ENCODE peak calls at places on chromosomes 6 and 20, in four cellular contexts. T, V, O and L are unnamed samples. For H3K36me3 and H3K27me3, the result is how much of the 10 kb centered on the place peaks cover.

GRCh38 chr20:61257596-61257995 is 5.5 kb downstream of the CDH4 start:
- DNase-seq in T (no peak), V (no peak), O (no peak), L (no peak)

GRCh38 chr20:37421988-37422387 is 76.0 kb downstream of the SRC start:
- DNase-seq in T (no peak), V (no peak), O (no peak), L (peak)

GRCh38 chr6:104428201-104428600 is 431.5 kb downstream of the HACE1 start:
- DNase-seq in T (no peak), V (no peak), O (no peak), L (no peak)

GRCh38 chr20:45340951-45341350 is 7.3 kb downstream of the SDC4 start:
- DNase-seq in T (no peak), V (no peak), O (no peak), L (no peak)

GRCh38 chr6:134416501-134417154 is 98.7 kb upstream of the SGK1 start:
- DNase-seq in T (no peak), V (no peak), O (no peak), L (no peak)

GRCh38 chr20:62310757-62311121 is 7.9 kb downstream of the ADRM1 start:
- DNase-seq in T (no peak), V (no peak), O (no peak), L (no peak)

GRCh38 chr6:141610741-141611140 is 522.0 kb upstream of the GJE1 start:
- DNase-seq in T (peak), V (no peak), O (peak), L (no peak)

GRCh38 chr6:84748331-84748730 is 16.1 kb downstream of the TBX18 start:
- DNase-seq in T (no peak), V (no peak), O (no peak), L (no peak)

GRCh38 chr6:13666194-13667105 is 45.2 kb downstream of the RANBP9 start:
- DNase-seq in T (peak), V (no peak), O (no peak), L (no peak)

GRCh38 chr6:18242062-18242851 is 22.1 kb downstream of the DEK start:
- DNase-seq in T (peak), V (peak), O (no peak), L (no peak)

GRCh38 chr20:25055711-25056492 is 2.0 kb downstream of the ACSS1 start:
- DNase-seq in T (peak), V (peak), O (no peak), L (no peak)

GRCh38 chr6:166566026-166567011 is 20.2 kb downstream of the RAMACL start:
- DNase-seq in T (no peak), V (no peak), O (no peak), L (no peak)

GRCh38 chr20:21208999-21209398 is 83.1 kb downstream of the KIZ start:
- DNase-seq in T (no peak), V (no peak), O (no peak), L (no peak)

GRCh38 chr20:967796-968742 is 34.0 kb downstream of the RSPO4 start:
- DNase-seq in T (peak), V (no peak), O (peak), L (peak)

GRCh38 chr6:133701633-133702331 is 187.1 kb upstream of the TCF21 start:
- DNase-seq in T (peak), V (no peak), O (no peak), L (no peak)

GRCh38 chr20:25053207-25054132 is 4.5 kb downstream of the ACSS1 start:
- DNase-seq in T (no peak), V (peak), O (no peak), L (no peak)

GRCh38 chr20:45963059-45964011 is 8.7 kb downstream of the ZNF335 start:
- DNase-seq in T (peak), V (no peak), O (no peak), L (no peak)

GRCh38 chr20:35474504-35474903 is 19.1 kb downstream of the CEP250 start:
- DNase-seq in T (no peak), V (no peak), O (no peak), L (no peak)

GRCh38 chr20:35468671-35469334 is 13.4 kb downstream of the CEP250 start:
- DNase-seq in T (peak), V (no peak), O (no peak), L (no peak)

GRCh38 chr20:35472209-35472608 is 16.8 kb downstream of the CEP250 start:
- DNase-seq in T (no peak), V (no peak), O (no peak), L (no peak)

GRCh38 chr20:35476288-35476687 is 20.9 kb downstream of the CEP250 start:
- DNase-seq in T (no peak), V (no peak), O (no peak), L (no peak)

DNA sequence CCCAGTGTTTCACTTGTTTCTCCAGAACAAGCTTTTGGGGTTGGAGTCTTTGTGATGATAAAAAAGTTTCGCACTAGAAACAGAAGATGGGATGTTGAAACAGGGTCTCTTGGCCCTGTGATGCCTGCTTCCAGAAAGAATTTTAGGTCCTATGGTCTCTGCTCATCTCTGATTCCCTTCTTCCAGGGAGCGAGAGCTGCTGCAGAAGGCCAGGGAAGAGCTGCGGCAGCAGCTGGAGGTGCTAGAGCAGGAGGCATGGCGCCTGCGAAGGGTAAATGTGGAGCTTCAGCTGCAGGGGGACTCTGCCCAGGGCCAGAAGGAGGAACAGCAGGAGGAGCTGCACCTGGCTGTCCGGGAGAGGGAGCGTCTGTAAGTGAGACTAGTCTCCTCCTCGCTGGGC is 18.3 kb downstream of the CEP250 start:
- DNase-seq in T (no peak), V (no peak), O (no peak), L (no peak)
- H3K36me3 ChIP-seq in T (half or more), V (under half), O (half or more), L (half or more)

GRCh38 chr6:43276180-43277082 is 21.6 kb upstream of the SLC22A7 start:
- DNase-seq in T (no peak), V (no peak), O (no peak), L (no peak)

GRCh38 chr6:43273707-43274106 is 24.4 kb upstream of the SLC22A7 start:
- DNase-seq in T (no peak), V (no peak), O (no peak), L (no peak)

GRCh38 chr6:43275782-43276179 is 22.3 kb upstream of the SLC22A7 start:
- DNase-seq in T (no peak), V (no peak), O (no peak), L (no peak)

GRCh38 chr6:43274127-43274915 is 23.7 kb upstream of the SLC22A7 start:
- DNase-seq in T (no peak), V (no peak), O (no peak), L (no peak)

GRCh38 chr6:43274916-43275597 is 23.0 kb upstream of the SLC22A7 start:
- DNase-seq in T (no peak), V (no peak), O (no peak), L (no peak)
- H3K27me3 ChIP-seq in T (under half), V (under half), O (under half), L (under half)

DNA sequence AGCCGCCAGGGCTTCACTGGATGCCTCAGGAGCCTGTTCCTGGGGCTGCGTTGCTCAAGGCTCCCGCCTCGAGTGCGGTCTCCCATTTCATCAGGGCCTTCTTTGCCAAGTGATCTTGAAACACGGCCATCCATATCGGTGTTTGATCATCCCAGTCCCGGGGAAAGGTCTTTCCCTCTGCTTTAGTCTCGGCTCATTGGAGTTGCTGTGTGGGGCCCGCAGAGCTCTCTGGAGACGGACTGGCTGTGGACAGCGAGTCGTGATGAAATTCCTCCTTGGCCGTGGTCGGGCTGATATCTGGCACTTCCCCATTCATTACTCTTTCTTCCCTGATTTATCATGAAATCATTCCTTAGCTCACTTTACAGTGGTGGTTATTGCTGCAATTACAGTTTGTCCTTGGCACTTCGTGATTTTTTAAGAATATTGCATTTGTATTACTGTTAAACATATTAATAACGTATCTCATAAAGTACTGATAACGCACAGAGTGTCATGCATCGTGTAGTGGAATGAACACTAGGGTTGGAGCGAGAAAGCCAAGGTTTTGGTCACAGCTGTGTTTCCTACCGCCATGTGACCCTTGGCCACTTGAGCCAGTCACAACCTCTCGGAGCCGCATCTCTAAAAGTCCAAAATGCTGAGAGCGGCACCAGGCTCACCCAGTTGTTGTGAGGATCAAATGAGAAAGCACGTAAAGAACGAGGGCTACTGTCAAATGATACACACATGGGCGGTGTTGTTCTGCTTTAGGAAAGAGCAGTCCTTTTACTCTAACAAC is 71.8 kb downstream of the MTHFD1L start:
- DNase-seq in T (no peak), V (no peak), O (no peak), L (no peak)
- H3K36me3 ChIP-seq in T (under half), V (under half), O (half or more), L (half or more)

DNA sequence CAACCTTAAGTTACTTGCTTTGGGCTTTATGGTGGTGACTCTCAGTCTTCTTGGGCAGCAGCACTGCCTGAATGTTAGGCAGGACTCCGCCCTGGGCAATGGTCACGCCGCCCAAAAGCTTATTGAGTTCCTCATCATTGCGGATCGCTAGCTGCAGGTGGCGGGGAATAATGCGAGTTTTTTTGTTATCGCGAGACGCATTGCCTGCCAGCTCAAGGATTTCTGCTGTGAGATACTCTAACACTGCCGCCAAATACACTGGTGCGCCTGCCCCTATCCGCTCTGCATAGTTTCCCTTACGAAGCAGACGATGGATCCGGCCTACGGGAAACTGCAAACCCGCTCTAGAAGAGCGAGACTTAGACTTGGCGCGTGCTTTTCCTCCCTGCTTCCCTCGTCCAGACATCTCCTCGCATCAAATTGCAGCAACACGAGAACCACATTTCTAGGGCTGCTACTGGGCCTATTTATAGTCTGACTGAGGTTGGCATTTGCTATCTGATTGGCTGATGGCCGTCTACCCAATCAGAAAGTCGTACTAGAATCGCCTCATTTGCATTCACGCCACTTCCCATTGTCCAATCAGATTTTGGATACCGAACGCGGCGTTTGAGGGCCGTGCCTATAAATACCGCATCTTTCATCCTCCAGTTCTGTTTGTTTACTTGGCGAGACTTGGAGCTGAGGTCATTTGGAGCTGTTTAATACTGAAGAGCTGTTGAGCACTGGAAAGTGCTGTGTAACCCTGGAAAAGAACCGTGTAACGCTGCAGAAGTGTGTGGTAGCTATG is 28.2 kb upstream of the SLC17A4 start:
- DNase-seq in T (no peak), V (no peak), O (no peak), L (no peak)
- H3K27me3 ChIP-seq in T (half or more), V (under half), O (under half), L (under half)

GRCh38 chr20:63562461-63563185 is 8.7 kb downstream of the FNDC11 start:
- DNase-seq in T (no peak), V (no peak), O (no peak), L (no peak)
- H3K36me3 ChIP-seq in T (under half), V (under half), O (half or more), L (under half)

GRCh38 chr6:88166901-88167624 is 916 bp upstream of the CNR1 start:
- DNase-seq in T (no peak), V (no peak), O (no peak), L (peak)

GRCh38 chr6:88165087-88165876 is 865 bp downstream of the CNR1 start:
- DNase-seq in T (no peak), V (no peak), O (no peak), L (no peak)

GRCh38 chr6:88167625-88167937 is 1.4 kb upstream of the CNR1 start:
- DNase-seq in T (no peak), V (no peak), O (no peak), L (no peak)

GRCh38 chr6:88165877-88166492 is at the start of gene CNR1:
- DNase-seq in T (no peak), V (peak), O (no peak), L (peak)

DNA sequence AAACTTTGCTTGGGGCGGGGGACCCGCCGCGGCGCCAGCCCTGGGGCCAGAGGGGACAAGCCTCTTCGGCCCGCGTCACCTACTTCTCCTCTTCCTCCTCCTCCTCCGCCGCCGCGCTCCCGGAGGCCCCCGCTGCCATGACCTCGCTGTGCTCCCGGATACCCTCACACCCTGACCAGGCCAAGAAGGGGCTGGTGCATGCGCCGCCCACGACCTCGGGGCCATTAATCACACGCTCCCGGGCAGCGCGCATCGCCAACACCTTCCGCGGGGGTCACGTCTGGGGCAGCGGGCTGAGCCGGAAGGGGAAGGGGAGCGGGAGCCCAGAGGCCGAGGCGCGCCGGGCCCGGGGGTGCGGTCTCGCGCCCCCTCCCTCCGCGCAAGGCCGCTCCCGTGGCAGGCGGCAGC is 350 bp upstream of the CNR1 start:
- DNase-seq in T (no peak), V (no peak), O (no peak), L (no peak)
- H3K27me3 ChIP-seq in T (under half), V (under half), O (half or more), L (under half)